ENCODE peak calls at places on chromosomes 1 and 21, in nine cellular contexts. K is cardiac muscle cell, H is cortex of kidney, L is left kidney, S is T-cell, J is NCI-H524 treated with DMSO at 0.1 percent for 48 hours, O is dermis blood vessel endothelial cell, X is foreskin fibroblast, I is caudate nucleus. E is an unnamed sample.

GRCh38 chr1:235583511-235584001 is 66.0 kb downstream of the GNG4 start:
- DNase-seq in K (peak; percentile 29), H (no peak), L (no peak), S (no peak), J (no peak), O (no peak), X (no peak), I (no peak), E (no peak)

GRCh38 chr1:18945401-18945849 is 11.1 kb downstream of the IFFO2 start:
- DNase-seq in K (peak; percentile 82), H (no peak), L (peak; percentile 95), S (no peak), J (peak; percentile 72), O (no peak), X (peak; percentile 74), I (no peak), E (peak; percentile 71)

GRCh38 chr1:7940745-7941436 is at the start of gene TNFRSF9:
- DNase-seq in K (peak; percentile 60), H (no peak), L (no peak), S (peak; percentile 35), J (no peak), O (peak; percentile 53), X (no peak), I (no peak), E (peak; percentile 71)

GRCh38 chr1:175839678-175840669 is 96.6 kb upstream of the TNR start:
- DNase-seq in K (peak; percentile 27), H (no peak), L (no peak), S (no peak), J (no peak), O (peak; percentile 5), X (no peak), I (no peak), E (no peak)

GRCh38 chr21:35825954-35826353 is 234.4 kb downstream of the SETD4 start:
- DNase-seq in K (no peak), H (no peak), L (no peak), S (no peak), J (no peak), O (no peak), X (no peak), I (no peak), E (no peak)

GRCh38 chr21:45330075-45330781 is 42.5 kb upstream of the POFUT2 start:
- DNase-seq in K (peak; percentile 88), H (no peak), L (peak; percentile 88), S (no peak), J (no peak), O (no peak), X (peak; percentile 78), I (no peak), E (peak; percentile 85)

GRCh38 chr1:172398193-172398592 is 22.3 kb upstream of the C1orf105 start:
- DNase-seq in K (peak; percentile 57), H (no peak), L (no peak), S (no peak), J (no peak), O (no peak), X (no peak), I (no peak), E (peak; percentile 64)

GRCh38 chr1:84720275-84720780 is 30.1 kb upstream of the SSX2IP start:
- DNase-seq in K (no peak), H (no peak), L (peak; percentile 26), S (no peak), J (no peak), O (no peak), X (no peak), I (no peak), E (no peak)

GRCh38 chr1:1295154-1295923 is 12.4 kb downstream of the ACAP3 start:
- DNase-seq in K (no peak), H (no peak), L (no peak), S (no peak), J (no peak), O (no peak), X (no peak), I (no peak), E (no peak)

GRCh38 chr21:42350271-42350885 is 416 bp downstream of the TFF2 start:
- DNase-seq in K (no peak), H (no peak), L (peak; percentile 85), S (no peak), J (no peak), O (no peak), X (no peak), I (no peak), E (no peak)

GRCh38 chr1:101314244-101314643 is 77.4 kb downstream of the S1PR1 start:
- DNase-seq in K (peak; percentile 51), H (no peak), L (no peak), S (no peak), J (no peak), O (no peak), X (peak; percentile 34), I (no peak), E (no peak)

GRCh38 chr1:155016231-155016831 is 13.7 kb downstream of the ZBTB7B start:
- DNase-seq in K (no peak), H (no peak), L (no peak), S (no peak), J (no peak), O (no peak), X (no peak), I (no peak), E (no peak)

E was measured in fibroblast of lung.